ENCODE peak calls at places on chromosome 11, in four cellular contexts. V is HEK293T, G is K562, O is HepG2. Y is an unnamed sample.

GRCh38 chr11:102225689-102226562 is 91.4 kb upstream of the BIRC3 start:
- DNase-seq in V (no peak), G (no peak), O (peak), Y (no peak)

GRCh38 chr11:112298535-112298934 is 37.9 kb upstream of the PLET1 start:
- DNase-seq in V (no peak), G (no peak), O (no peak), Y (no peak)

GRCh38 chr11:19559746-19560145 is 152.9 kb upstream of the NAV2 start:
- DNase-seq in V (no peak), G (no peak), O (no peak), Y (no peak)

GRCh38 chr11:86143429-86144030 is 74.6 kb upstream of the PICALM start:
- DNase-seq in V (no peak), G (peak), O (no peak), Y (no peak)

GRCh38 chr11:7651140-7651551 is 22.2 kb downstream of the CYB5R2 start:
- DNase-seq in V (no peak), G (no peak), O (no peak), Y (no peak)

GRCh38 chr11:111565111-111565720 is 24.7 kb downstream of the LAYN start:
- DNase-seq in V (peak), G (peak), O (peak), Y (peak)

GRCh38 chr11:2715716-2716350 is 16.0 kb upstream of the KCNQ1OT1 start:
- DNase-seq in V (no peak), G (no peak), O (no peak), Y (no peak)

GRCh38 chr11:61922539-61922938 is 5.2 kb upstream of the RAB3IL1 start:
- DNase-seq in V (no peak), G (peak), O (no peak), Y (no peak)

GRCh38 chr11:10524471-10524870 is 16.5 kb downstream of the RNF141 start:
- DNase-seq in V (no peak), G (no peak), O (no peak), Y (no peak)

DNA sequence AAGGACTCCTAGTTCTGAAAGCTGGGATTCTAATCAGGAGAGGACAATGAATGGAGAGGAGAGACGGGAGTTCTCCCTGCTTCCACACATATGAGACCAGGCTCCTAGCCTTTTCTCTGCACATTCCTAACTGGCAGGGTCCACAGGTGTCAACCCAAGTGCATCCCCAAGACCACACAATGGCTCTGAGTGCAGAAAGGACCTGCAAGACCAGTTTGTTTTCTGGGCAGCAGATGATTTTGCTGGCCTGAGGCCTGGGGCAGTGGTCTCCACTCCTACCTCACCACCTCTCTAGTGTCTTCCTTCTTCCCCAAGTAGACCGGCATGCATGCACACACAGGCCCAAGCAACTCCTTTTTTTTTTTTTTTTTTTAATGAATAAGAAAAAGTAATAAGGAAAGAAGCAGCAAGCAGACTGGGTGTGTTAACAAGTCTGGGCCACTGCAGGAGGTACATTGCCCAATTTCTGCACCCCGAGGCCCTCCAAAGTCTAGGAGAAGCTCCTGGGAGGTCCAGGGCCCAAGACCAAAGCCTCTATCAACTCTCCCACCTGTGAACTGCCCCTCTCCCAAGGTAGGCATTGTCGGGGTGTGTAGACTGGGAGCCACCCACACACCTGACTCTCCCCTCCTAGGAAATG is 1.2 kb upstream of the TSKU start:
- DNase-seq in V (no peak), G (no peak), O (peak), Y (no peak)
- TF ChIP-seq TARDBP in V (no peak), G (no peak), O (no peak), Y (no peak)

DNA sequence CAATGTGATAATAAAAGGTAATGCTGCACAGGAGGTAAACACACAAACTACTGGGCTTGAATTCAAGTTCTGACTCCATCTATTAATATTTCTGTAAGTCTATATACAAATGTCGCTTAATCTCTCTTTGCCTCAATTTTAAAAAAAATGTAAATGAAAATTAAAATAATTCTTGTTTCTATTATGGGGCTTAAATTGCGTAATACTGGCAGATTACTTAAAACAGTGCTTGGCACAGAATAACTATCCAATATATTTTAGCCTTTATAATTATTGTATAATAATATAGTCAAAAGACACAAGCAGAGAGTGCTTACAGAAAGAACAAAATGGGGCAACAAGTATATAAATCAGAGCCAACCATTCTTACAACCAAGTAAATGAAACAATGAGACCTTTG is 489.1 kb downstream of the CNTN5 start:
- DNase-seq in V (no peak), G (no peak), O (no peak), Y (no peak)
- TF ChIP-seq TARDBP in V (no peak), G (no peak), O (no peak), Y (no peak)

GRCh38 chr11:78138281-78138680 is 1.1 kb downstream of the ALG8 start:
- DNase-seq in V (no peak), G (no peak), O (no peak), Y (no peak)

GRCh38 chr11:78139422-78140391 is at the start of gene ALG8:
- DNase-seq in V (peak), G (peak), O (peak), Y (peak)

GRCh38 chr11:78140392-78141077 is 1.1 kb upstream of the ALG8 start:
- DNase-seq in V (no peak), G (peak), O (no peak), Y (no peak)

GRCh38 chr11:78138694-78139421 is 568 bp downstream of the ALG8 start:
- DNase-seq in V (peak), G (peak), O (no peak), Y (peak)
- TF ChIP-seq TARDBP in V (no peak), G (no peak), O (no peak), Y (peak)

GRCh38 chr11:21066030-21066429 is 396.6 kb downstream of the NELL1 start:
- DNase-seq in V (no peak), G (no peak), O (no peak), Y (no peak)
- TF ChIP-seq TARDBP in V (no peak), G (no peak), O (no peak), Y (no peak)

DNA sequence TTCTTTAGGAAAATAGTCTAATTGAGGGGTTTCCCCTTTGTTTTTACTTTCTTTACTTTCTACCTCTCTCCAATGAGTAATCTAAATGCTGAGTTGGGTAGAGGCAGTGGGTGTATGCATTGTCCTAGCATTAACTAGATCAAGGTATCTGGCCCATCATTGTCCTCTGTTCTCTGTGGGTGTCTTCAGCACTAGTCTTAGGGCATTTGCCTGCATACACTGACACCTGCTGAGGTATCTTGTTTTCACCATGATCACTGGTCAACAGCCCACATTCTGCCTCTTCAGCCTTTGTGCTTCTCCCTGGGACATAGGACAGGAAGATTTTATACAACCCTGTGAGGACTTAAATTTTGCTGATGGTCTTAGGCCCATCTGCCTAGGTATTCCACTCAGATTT is 371.1 kb downstream of the RAB38 start:
- DNase-seq in V (no peak), G (no peak), O (no peak), Y (no peak)
- TF ChIP-seq TARDBP in V (no peak), G (no peak), O (no peak), Y (no peak)

GRCh38 chr11:119567667-119568582 is 145.0 kb upstream of the THY1 start:
- DNase-seq in V (no peak), G (no peak), O (no peak), Y (peak)
- TF ChIP-seq TARDBP in V (no peak), G (no peak), O (no peak), Y (no peak)

GRCh38 chr11:70656293-70656692 is 258.0 kb downstream of the CTTN start:
- DNase-seq in V (no peak), G (no peak), O (peak), Y (no peak)
- TF ChIP-seq TARDBP in V (no peak), G (no peak), O (no peak), Y (no peak)

GRCh38 chr11:96152623-96153022 is 190.4 kb downstream of the MAML2 start:
- DNase-seq in V (no peak), G (no peak), O (no peak), Y (no peak)
- TF ChIP-seq TARDBP in V (no peak), G (no peak), O (no peak), Y (no peak)

DNA sequence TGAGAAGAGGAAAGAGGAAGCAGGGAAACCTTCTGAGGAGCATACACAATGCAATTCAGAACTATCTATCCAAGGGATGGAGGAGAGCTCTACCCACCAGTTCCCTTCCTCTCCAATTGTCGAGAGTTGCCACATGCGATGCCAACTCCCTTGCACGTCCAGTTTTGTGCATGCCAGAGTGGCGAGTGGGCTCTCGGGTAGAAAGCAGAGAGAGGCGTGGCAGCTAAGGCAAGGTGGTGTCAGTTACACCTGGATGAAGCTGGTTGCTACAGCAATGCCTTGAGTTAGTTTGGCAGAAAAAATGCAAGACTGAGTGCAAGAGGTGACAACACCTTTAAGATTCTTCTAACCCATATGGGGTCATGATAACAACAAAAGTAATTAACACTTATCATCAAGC is 420.4 kb upstream of the CCDC90B start:
- DNase-seq in V (no peak), G (no peak), O (no peak), Y (no peak)
- TF ChIP-seq TARDBP in V (no peak), G (no peak), O (no peak), Y (no peak)